ENCODE peak calls at places on chromosome 10, in five cellular contexts. L is GM12878, T is HepG2, X is K562, D is GM12892. G is an unnamed sample.

GRCh38 chr10:91249700-91250099 is 29.2 kb downstream of the PCGF5 start:
- DNase-seq in L (no peak), T (no peak), X (no peak), D (no peak), G (no peak)

GRCh38 chr10:75108684-75109458 is 2.6 kb upstream of the SAMD8 start:
- DNase-seq in L (no peak), T (peak; percentile 58), X (peak; percentile 91), D (no peak), G (no peak)

GRCh38 chr10:47447209-47447608 is 36.7 kb downstream of the ANXA8 start:
- DNase-seq in L (no peak), T (no peak), X (peak; percentile 1), D (no peak), G (no peak)

GRCh38 chr10:42809670-42810069 is 27.1 kb downstream of the BMS1 start:
- DNase-seq in L (no peak), T (no peak), X (no peak), D (no peak), G (no peak)

GRCh38 chr10:49164587-49165188 is 23.5 kb downstream of the TMEM273 start:
- DNase-seq in L (no peak), T (peak; percentile 28), X (peak; percentile 73), D (peak; percentile 39), G (peak; percentile 50)

GRCh38 chr10:7972367-7972766 is 82.1 kb upstream of the GATA3 start:
- DNase-seq in L (no peak), T (no peak), X (no peak), D (no peak), G (no peak)

GRCh38 chr10:118723467-118723866 is 31.3 kb downstream of the CACUL1 start:
- DNase-seq in L (no peak), T (no peak), X (no peak), D (no peak), G (no peak)

GRCh38 chr10:117345143-117345542 is 30.1 kb downstream of the PDZD8 start:
- DNase-seq in L (no peak), T (no peak), X (no peak), D (no peak), G (no peak)

GRCh38 chr10:63671317-63671937 is 150.2 kb downstream of the REEP3 start:
- DNase-seq in L (no peak), T (no peak), X (no peak), D (no peak), G (no peak)

GRCh38 chr10:12908773-12909172 is 92.7 kb downstream of the CCDC3 start:
- DNase-seq in L (no peak), T (no peak), X (no peak), D (no peak), G (no peak)

GRCh38 chr10:120559800-120560199 is 102.8 kb downstream of the PLPP4 start:
- DNase-seq in L (no peak), T (no peak), X (no peak), D (no peak), G (no peak)

GRCh38 chr10:123573236-123574147 is 92.7 kb upstream of the GPR26 start:
- DNase-seq in L (no peak), T (peak; percentile 36), X (peak; percentile 63), D (no peak), G (peak; percentile 48)

GRCh38 chr10:78215645-78216044 is 182.0 kb downstream of the RPS24 start:
- DNase-seq in L (no peak), T (no peak), X (no peak), D (no peak), G (no peak)

GRCh38 chr10:76255241-76255640 is 823.8 kb downstream of the LRMDA start:
- DNase-seq in L (no peak), T (no peak), X (no peak), D (no peak), G (no peak)

GRCh38 chr10:124403548-124403947 is 15.2 kb downstream of the OAT start:
- DNase-seq in L (peak; percentile 45), T (peak; percentile 78), X (peak; percentile 50), D (no peak), G (peak; percentile 54)

GRCh38 chr10:125123363-125124113 is 36.8 kb downstream of the CTBP2 start:
- DNase-seq in L (no peak), T (no peak), X (no peak), D (no peak), G (no peak)

GRCh38 chr10:81109200-81109752 is 571.6 kb downstream of the SH2D4B start:
- DNase-seq in L (no peak), T (no peak), X (no peak), D (no peak), G (no peak)

DNA sequence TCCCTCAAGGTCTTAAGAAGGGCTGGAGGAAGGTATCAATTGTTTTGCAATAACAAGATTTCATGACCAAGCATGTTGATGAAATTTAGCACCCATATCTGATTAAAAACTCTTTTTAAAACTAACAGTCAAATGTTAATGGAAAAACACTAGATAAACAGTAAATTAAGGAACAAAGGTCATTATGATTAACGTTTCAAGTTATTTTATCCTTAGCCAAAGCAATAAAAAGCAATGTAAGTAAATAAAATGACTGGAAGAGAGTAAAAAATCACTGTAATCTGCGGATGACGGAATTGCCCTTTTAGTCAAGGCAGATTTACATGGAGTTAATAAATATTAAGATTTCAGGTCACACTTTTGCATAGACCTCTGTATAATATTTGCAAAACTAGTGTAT is 179.5 kb upstream of the KLF6 start:
- DNase-seq in L (no peak), T (no peak), X (no peak), D (no peak), G (no peak)
- TF ChIP-seq POLR2A in L (no peak), T (no peak), X (no peak), D (no peak), G (no peak)

GRCh38 chr10:66983482-66983818 is 57.6 kb downstream of the LRRTM3 start:
- DNase-seq in L (no peak), T (no peak), X (no peak), D (no peak), G (no peak)
- TF ChIP-seq TAF1 in L (no peak), T (no peak), X (no peak), D (no peak), G (no peak)

DNA sequence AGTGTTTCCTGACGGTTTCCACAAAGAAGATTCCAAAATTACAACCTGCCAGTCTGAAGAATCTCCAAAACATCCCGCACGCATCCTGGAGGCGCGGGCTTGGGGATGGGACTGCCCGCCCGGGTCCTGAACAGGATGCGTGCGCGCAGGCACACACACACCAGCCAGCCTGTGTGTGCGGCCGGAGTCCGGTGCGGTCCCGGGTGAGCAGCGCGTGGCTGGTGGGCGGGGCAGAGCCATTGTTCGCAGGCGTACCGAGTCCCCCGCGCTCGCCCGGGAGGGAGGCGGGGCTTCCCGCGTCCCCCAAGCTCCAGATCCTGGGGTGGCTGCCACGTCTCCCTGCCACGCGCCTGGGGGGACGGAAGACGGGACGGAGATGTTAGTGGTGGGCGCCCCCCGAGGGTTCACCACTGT is 675 bp upstream of the SCD start:
- DNase-seq in L (peak; percentile 32), T (peak; percentile 59), X (peak; percentile 83), D (peak; percentile 78), G (peak; percentile 75)
- TF ChIP-seq POLR2A in L (no peak), T (no peak), X (no peak), D (no peak), G (no peak)

GRCh38 chr10:88582411-88582805 is 710 bp downstream of the RNLS start:
- DNase-seq in L (no peak), T (no peak), X (no peak), D (no peak), G (no peak)

GRCh38 chr10:88586462-88586861 is at the start of gene LIPJ:
- DNase-seq in L (no peak), T (no peak), X (no peak), D (no peak), G (no peak)

GRCh38 chr10:88583584-88583957 is 453 bp upstream of the RNLS start:
- DNase-seq in L (no peak), T (no peak), X (no peak), D (no peak), G (no peak)

GRCh38 chr10:88582806-88583583 is at the start of gene RNLS:
- DNase-seq in L (peak; percentile 37), T (no peak), X (peak; percentile 13), D (peak; percentile 34), G (peak; percentile 48)
- TF ChIP-seq TAF1 in L (peak; percentile 55), T (no peak), X (no peak), D (peak; percentile 45), G (peak; percentile 50)

G was measured in GM12891.